ENCODE peak calls at places on chromosomes 2 and 18, in four cellular contexts. One of them, this sample, is unnamed. For H3K27me3, the result is how much of the 10 kb centered on the place peaks cover.

GRCh38 chr2:96501471-96501874 is 3.7 kb downstream of the NEURL3 start:
- DNase-seq in HL-60: no peak
- DNase-seq in left lung: no peak
- DNase-seq in CD4-positive, CD25-positive, alpha-beta regulatory T cell: no peak
- DNase-seq in this sample: no peak

GRCh38 chr18:44536619-44537018 is 144.1 kb upstream of the SETBP1 start:
- DNase-seq in CD4-positive, CD25-positive, alpha-beta regulatory T cell: no peak
- DNase-seq in HL-60: no peak
- DNase-seq in left lung: no peak
- DNase-seq in this sample: no peak

GRCh38 chr2:215410932-215411285 is 25.0 kb downstream of the FN1 start:
- DNase-seq in HL-60: peak
- DNase-seq in left lung: no peak
- DNase-seq in CD4-positive, CD25-positive, alpha-beta regulatory T cell: no peak
- DNase-seq in this sample: no peak

GRCh38 chr18:61825386-61825785 is 67.4 kb downstream of the RNF152 start:
- DNase-seq in HL-60: no peak
- DNase-seq in CD4-positive, CD25-positive, alpha-beta regulatory T cell: no peak
- DNase-seq in left lung: no peak
- DNase-seq in this sample: no peak

GRCh38 chr18:56516769-56517168 is 121.6 kb downstream of the TXNL1 start:
- DNase-seq in CD4-positive, CD25-positive, alpha-beta regulatory T cell: no peak
- DNase-seq in left lung: no peak
- DNase-seq in HL-60: no peak
- DNase-seq in this sample: no peak

GRCh38 chr2:136214284-136214683 is 96.3 kb upstream of the CXCR4 start:
- DNase-seq in CD4-positive, CD25-positive, alpha-beta regulatory T cell: no peak
- DNase-seq in HL-60: peak
- DNase-seq in left lung: no peak
- DNase-seq in this sample: no peak

GRCh38 chr2:230872968-230873669 is 8.4 kb downstream of the ITM2C start:
- DNase-seq in left lung: no peak
- DNase-seq in CD4-positive, CD25-positive, alpha-beta regulatory T cell: no peak
- DNase-seq in HL-60: no peak
- DNase-seq in this sample: peak

GRCh38 chr2:202669841-202670240 is 35.1 kb downstream of the FAM117B start:
- DNase-seq in HL-60: no peak
- DNase-seq in CD4-positive, CD25-positive, alpha-beta regulatory T cell: no peak
- DNase-seq in left lung: no peak
- DNase-seq in this sample: no peak

GRCh38 chr2:191680639-191681038 is 2.7 kb downstream of the NABP1 start:
- DNase-seq in left lung: no peak
- DNase-seq in CD4-positive, CD25-positive, alpha-beta regulatory T cell: no peak
- DNase-seq in HL-60: no peak
- DNase-seq in this sample: no peak

GRCh38 chr2:119332953-119333352 is 33.7 kb downstream of the C2orf76 start:
- DNase-seq in HL-60: no peak
- DNase-seq in CD4-positive, CD25-positive, alpha-beta regulatory T cell: no peak
- DNase-seq in left lung: no peak
- DNase-seq in this sample: no peak

GRCh38 chr18:3441290-3441689 is 8.7 kb upstream of the TGIF1 start:
- DNase-seq in left lung: no peak
- DNase-seq in CD4-positive, CD25-positive, alpha-beta regulatory T cell: no peak
- DNase-seq in HL-60: no peak
- DNase-seq in this sample: no peak

GRCh38 chr18:29172151-29173015 is 995.5 kb upstream of the CDH2 start:
- DNase-seq in left lung: no peak
- DNase-seq in HL-60: no peak
- DNase-seq in CD4-positive, CD25-positive, alpha-beta regulatory T cell: no peak
- DNase-seq in this sample: no peak

GRCh38 chr2:219598308-219599078 is 836 bp downstream of the STK11IP start:
- DNase-seq in left lung: no peak
- DNase-seq in CD4-positive, CD25-positive, alpha-beta regulatory T cell: no peak
- DNase-seq in HL-60: no peak
- DNase-seq in this sample: no peak

GRCh38 chr2:48467637-48468036 is 62.3 kb upstream of the STON1 start:
- DNase-seq in left lung: no peak
- DNase-seq in HL-60: no peak
- DNase-seq in CD4-positive, CD25-positive, alpha-beta regulatory T cell: no peak
- DNase-seq in this sample: no peak

GRCh38 chr18:77000527-77000926 is 132.1 kb downstream of the MBP start:
- DNase-seq in HL-60: no peak
- DNase-seq in left lung: peak
- DNase-seq in CD4-positive, CD25-positive, alpha-beta regulatory T cell: peak
- DNase-seq in this sample: peak

GRCh38 chr2:143300531-143300930 is 171.3 kb downstream of the ARHGAP15 start:
- DNase-seq in HL-60: no peak
- DNase-seq in CD4-positive, CD25-positive, alpha-beta regulatory T cell: no peak
- DNase-seq in left lung: no peak
- DNase-seq in this sample: no peak

GRCh38 chr2:197200657-197201056 is 109.9 kb downstream of the ANKRD44 start:
- DNase-seq in HL-60: no peak
- DNase-seq in CD4-positive, CD25-positive, alpha-beta regulatory T cell: no peak
- DNase-seq in left lung: no peak
- DNase-seq in this sample: no peak

GRCh38 chr2:184945306-184945705 is 347.0 kb downstream of the ZNF804A start:
- DNase-seq in left lung: no peak
- DNase-seq in HL-60: no peak
- DNase-seq in CD4-positive, CD25-positive, alpha-beta regulatory T cell: no peak
- DNase-seq in this sample: no peak

GRCh38 chr2:69095246-69095645 is 82.3 kb downstream of the ANTXR1 start:
- DNase-seq in HL-60: no peak
- DNase-seq in CD4-positive, CD25-positive, alpha-beta regulatory T cell: no peak
- DNase-seq in left lung: no peak
- DNase-seq in this sample: no peak

GRCh38 chr18:73677458-73677857 is 470.2 kb downstream of the FBXO15 start:
- DNase-seq in CD4-positive, CD25-positive, alpha-beta regulatory T cell: no peak
- DNase-seq in HL-60: no peak
- DNase-seq in left lung: no peak
- DNase-seq in this sample: no peak

GRCh38 chr2:99451686-99452085 is 38.1 kb downstream of the REV1 start:
- DNase-seq in HL-60: no peak
- DNase-seq in CD4-positive, CD25-positive, alpha-beta regulatory T cell: no peak
- DNase-seq in left lung: no peak
- DNase-seq in this sample: no peak

GRCh38 chr2:217363470-217363869 is 503.6 kb upstream of the TNP1 start:
- DNase-seq in left lung: no peak
- DNase-seq in CD4-positive, CD25-positive, alpha-beta regulatory T cell: no peak
- DNase-seq in HL-60: no peak
- DNase-seq in this sample: no peak
- H3K27me3 ChIP-seq in left lung: under half
- H3K27me3 ChIP-seq in CD4-positive, CD25-positive, alpha-beta regulatory T cell: under half
- H3K27me3 ChIP-seq in HL-60: under half
- H3K27me3 ChIP-seq in this sample: under half

GRCh38 chr18:47735041-47735440 is 195.4 kb downstream of the SMAD2 start:
- DNase-seq in HL-60: no peak
- DNase-seq in CD4-positive, CD25-positive, alpha-beta regulatory T cell: no peak
- DNase-seq in left lung: no peak
- DNase-seq in this sample: no peak

GRCh38 chr18:47736376-47737140 is 193.9 kb downstream of the SMAD2 start:
- DNase-seq in left lung: no peak
- DNase-seq in CD4-positive, CD25-positive, alpha-beta regulatory T cell: no peak
- DNase-seq in HL-60: no peak
- DNase-seq in this sample: peak

GRCh38 chr18:47729356-47729755 is 201.1 kb downstream of the SMAD2 start:
- DNase-seq in left lung: no peak
- DNase-seq in HL-60: no peak
- DNase-seq in CD4-positive, CD25-positive, alpha-beta regulatory T cell: no peak
- DNase-seq in this sample: no peak

GRCh38 chr18:47730795-47731194 is 199.7 kb downstream of the SMAD2 start:
- DNase-seq in HL-60: no peak
- DNase-seq in left lung: no peak
- DNase-seq in CD4-positive, CD25-positive, alpha-beta regulatory T cell: no peak
- DNase-seq in this sample: no peak

GRCh38 chr18:47731276-47731675 is 199.2 kb downstream of the SMAD2 start:
- DNase-seq in CD4-positive, CD25-positive, alpha-beta regulatory T cell: no peak
- DNase-seq in HL-60: no peak
- DNase-seq in left lung: no peak
- DNase-seq in this sample: no peak
- H3K27me3 ChIP-seq in CD4-positive, CD25-positive, alpha-beta regulatory T cell: under half
- H3K27me3 ChIP-seq in HL-60: under half
- H3K27me3 ChIP-seq in left lung: under half
- H3K27me3 ChIP-seq in this sample: under half

DNA sequence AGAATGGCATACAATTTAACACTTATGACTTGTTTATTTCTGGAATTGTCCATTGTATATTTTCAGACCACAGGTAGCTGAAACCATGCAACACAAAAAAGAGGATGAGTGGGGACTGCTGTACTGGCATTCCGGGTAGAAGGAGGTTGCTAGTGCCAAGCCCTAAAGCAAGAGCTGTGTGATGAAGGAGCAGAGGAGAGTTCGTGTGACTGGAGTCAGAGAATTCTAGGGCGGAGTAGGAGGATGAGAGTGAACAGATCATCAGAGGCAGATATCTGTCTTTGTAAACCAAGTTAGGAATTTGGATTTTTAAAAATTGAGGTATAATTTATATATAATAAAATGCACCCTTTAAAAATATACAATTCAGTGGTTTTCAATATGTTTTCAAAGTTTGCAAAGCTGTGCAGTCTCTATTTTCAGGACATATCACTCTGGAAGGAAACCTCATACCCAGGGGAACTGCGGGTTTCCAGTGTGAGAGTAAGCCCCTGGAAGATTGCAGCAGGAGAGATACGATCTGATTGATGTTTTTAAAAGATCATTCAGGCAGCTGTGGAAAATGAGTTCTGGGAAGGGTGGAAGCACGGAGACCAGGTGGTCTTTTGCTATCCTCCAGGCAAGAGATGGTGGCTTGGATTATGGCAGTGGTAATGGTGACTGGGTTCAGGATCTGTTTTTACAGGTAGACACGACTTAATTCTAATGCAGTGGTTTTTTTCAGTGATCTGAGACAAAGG is 36.4 kb downstream of the TAF1B start:
- DNase-seq in CD4-positive, CD25-positive, alpha-beta regulatory T cell: no peak
- DNase-seq in HL-60: no peak
- DNase-seq in left lung: no peak
- DNase-seq in this sample: no peak
- H3K27me3 ChIP-seq in CD4-positive, CD25-positive, alpha-beta regulatory T cell: under half
- H3K27me3 ChIP-seq in HL-60: under half
- H3K27me3 ChIP-seq in left lung: under half
- H3K27me3 ChIP-seq in this sample: under half

GRCh38 chr18:78867131-78867530 is 112.5 kb upstream of the SALL3 start:
- DNase-seq in CD4-positive, CD25-positive, alpha-beta regulatory T cell: no peak
- DNase-seq in left lung: no peak
- DNase-seq in HL-60: no peak
- DNase-seq in this sample: no peak

GRCh38 chr18:78865056-78865598 is 114.5 kb upstream of the SALL3 start:
- DNase-seq in CD4-positive, CD25-positive, alpha-beta regulatory T cell: no peak
- DNase-seq in left lung: no peak
- DNase-seq in HL-60: no peak
- DNase-seq in this sample: no peak

GRCh38 chr18:78868330-78869316 is 111.0 kb upstream of the SALL3 start:
- DNase-seq in HL-60: no peak
- DNase-seq in left lung: no peak
- DNase-seq in CD4-positive, CD25-positive, alpha-beta regulatory T cell: no peak
- DNase-seq in this sample: no peak

GRCh38 chr18:78862395-78862794 is 117.2 kb upstream of the SALL3 start:
- DNase-seq in CD4-positive, CD25-positive, alpha-beta regulatory T cell: no peak
- DNase-seq in left lung: no peak
- DNase-seq in HL-60: no peak
- DNase-seq in this sample: no peak

DNA sequence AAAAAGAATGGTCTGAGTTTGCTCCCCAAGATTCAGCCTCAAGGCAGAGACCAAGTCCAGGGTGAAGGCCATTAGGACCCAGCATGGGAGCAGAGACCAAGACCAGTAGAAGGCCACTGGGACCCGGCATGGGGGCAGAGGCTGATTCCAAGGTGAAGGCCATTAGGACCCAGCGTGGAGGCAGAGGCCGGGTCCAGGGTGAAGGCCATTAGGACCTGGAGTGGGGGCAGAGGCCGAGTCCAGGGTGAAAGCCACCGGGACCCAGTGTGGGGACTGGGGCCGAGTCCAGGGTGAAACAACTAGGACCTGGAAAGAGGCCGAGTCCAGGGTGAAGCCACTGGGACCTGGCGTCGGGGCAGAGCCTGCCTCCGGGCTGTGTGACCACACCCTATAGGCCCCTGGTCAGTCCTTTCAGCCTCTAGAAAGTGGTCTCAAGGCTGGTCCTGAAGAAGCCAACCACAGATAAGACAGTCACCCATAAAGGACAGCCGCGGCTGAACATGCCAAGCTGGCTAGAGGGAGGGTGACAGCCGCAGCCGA is 113.8 kb upstream of the SALL3 start:
- DNase-seq in HL-60: no peak
- DNase-seq in left lung: no peak
- DNase-seq in CD4-positive, CD25-positive, alpha-beta regulatory T cell: no peak
- DNase-seq in this sample: no peak
- H3K27me3 ChIP-seq in HL-60: under half
- H3K27me3 ChIP-seq in left lung: under half
- H3K27me3 ChIP-seq in CD4-positive, CD25-positive, alpha-beta regulatory T cell: under half
- H3K27me3 ChIP-seq in this sample: under half

GRCh38 chr2:217660423-217660822 is 342.4 kb downstream of the TNS1 start:
- DNase-seq in CD4-positive, CD25-positive, alpha-beta regulatory T cell: no peak
- DNase-seq in left lung: no peak
- DNase-seq in HL-60: no peak
- DNase-seq in this sample: no peak
- H3K27me3 ChIP-seq in CD4-positive, CD25-positive, alpha-beta regulatory T cell: under half
- H3K27me3 ChIP-seq in left lung: under half
- H3K27me3 ChIP-seq in HL-60: under half
- H3K27me3 ChIP-seq in this sample: under half

GRCh38 chr2:26880910-26881435 is 33.0 kb downstream of the DPYSL5 start:
- DNase-seq in HL-60: no peak
- DNase-seq in left lung: no peak
- DNase-seq in CD4-positive, CD25-positive, alpha-beta regulatory T cell: no peak
- DNase-seq in this sample: no peak
- H3K27me3 ChIP-seq in HL-60: under half
- H3K27me3 ChIP-seq in left lung: under half
- H3K27me3 ChIP-seq in CD4-positive, CD25-positive, alpha-beta regulatory T cell: under half
- H3K27me3 ChIP-seq in this sample: under half